ENCODE peak calls at places on chromosomes 2 and 18, in eight cellular contexts. D is GM06990, O is GM23338, G is heart left ventricle, J is body of pancreas, A is psoas muscle, S is fibroblast of pulmonary artery, V is sigmoid colon. I is an unnamed sample.

GRCh38 chr2:29293830-29294438 is 178.7 kb downstream of the CLIP4 start:
- DNase-seq in V (no peak), G (no peak), A (no peak), J (peak), S (peak), D (no peak), O (peak), I (no peak)

GRCh38 chr18:56575819-56576663 is 62.4 kb downstream of the TXNL1 start:
- DNase-seq in A (no peak), S (peak), J (no peak), G (no peak), D (no peak), O (peak), V (no peak), I (no peak)

GRCh38 chr2:228545749-228546148 is 364.3 kb upstream of the SPHKAP start:
- DNase-seq in S (peak), O (no peak), J (no peak), D (no peak), A (no peak), V (no peak), G (no peak), I (no peak)

GRCh38 chr18:33579147-33579867 is 1.3 kb downstream of the ASXL3 start:
- DNase-seq in D (no peak), G (no peak), S (no peak), V (no peak), A (no peak), J (no peak), O (peak), I (no peak)

GRCh38 chr2:174035981-174036742 is 71.0 kb upstream of the SP3 start:
- DNase-seq in G (no peak), V (peak), A (no peak), D (no peak), O (peak), S (peak), J (no peak), I (no peak)

GRCh38 chr18:49613141-49613641 is 51.3 kb downstream of the LIPG start:
- DNase-seq in O (peak), S (no peak), D (no peak), J (peak), V (no peak), G (no peak), A (no peak), I (no peak)

GRCh38 chr2:156009293-156009692 is 323.2 kb downstream of the NR4A2 start:
- DNase-seq in D (no peak), V (no peak), G (no peak), J (no peak), S (no peak), O (no peak), A (no peak), I (no peak)

GRCh38 chr2:138213079-138213478 is 248.8 kb downstream of the HNMT start:
- DNase-seq in V (no peak), D (no peak), G (no peak), O (no peak), J (no peak), A (no peak), S (no peak), I (no peak)

GRCh38 chr18:53698907-53699306 is 525.6 kb downstream of the MBD2 start:
- DNase-seq in D (no peak), V (no peak), A (no peak), O (peak), G (peak), S (peak), J (no peak), I (no peak)

DNA sequence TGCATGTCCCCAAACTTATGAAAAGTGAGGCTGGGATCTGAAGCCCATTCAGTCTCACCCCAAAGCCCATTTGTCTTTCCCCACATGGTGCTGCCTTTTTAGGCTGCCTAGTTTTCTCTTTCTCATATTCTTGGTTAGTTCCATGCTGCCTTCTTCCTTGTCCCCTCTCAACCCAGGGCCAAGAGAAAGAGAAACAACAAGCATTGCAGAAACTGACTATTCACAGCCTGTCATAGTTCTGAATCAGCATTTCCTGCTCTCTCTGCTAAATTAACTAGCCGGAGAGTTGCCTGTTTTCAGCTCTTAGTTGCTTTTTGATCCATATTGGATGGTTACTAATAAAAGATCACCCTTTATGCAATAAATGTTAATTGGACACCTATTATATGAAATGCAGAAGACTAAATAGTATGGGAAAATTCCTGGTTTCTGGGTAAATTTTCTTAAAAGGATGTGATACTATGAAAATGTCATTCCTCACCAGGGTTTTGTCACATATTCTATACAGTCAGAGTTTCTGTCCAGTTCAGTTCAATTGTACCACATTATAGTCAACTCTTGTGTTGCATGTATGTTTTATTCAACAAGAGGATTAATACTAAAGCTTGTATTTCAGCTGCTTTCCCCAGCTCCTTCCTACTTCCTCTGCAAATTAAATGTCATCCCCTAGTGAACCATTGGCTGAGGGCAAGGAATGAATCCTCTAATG is 246.5 kb downstream of the GALR1 start:
- DNase-seq in A (no peak), O (no peak), S (no peak), G (no peak), V (no peak), D (no peak), J (no peak), I (no peak)
- TF ChIP-seq CTCF in A (no peak), O (no peak), S (no peak), G (no peak), V (no peak), D (no peak), J (no peak), I (no peak)

GRCh38 chr2:40248294-40248693 is 203.6 kb downstream of the SLC8A1 start:
- DNase-seq in V (no peak), G (no peak), O (no peak), D (no peak), A (no peak), S (no peak), J (no peak), I (no peak)

GRCh38 chr2:40240067-40240466 is 211.8 kb downstream of the SLC8A1 start:
- DNase-seq in O (no peak), G (peak), S (peak), A (peak), J (peak), D (no peak), V (peak), I (no peak)

GRCh38 chr2:40243581-40243980 is 208.3 kb downstream of the SLC8A1 start:
- DNase-seq in A (no peak), J (no peak), D (no peak), V (no peak), S (peak), O (no peak), G (no peak), I (no peak)

GRCh38 chr2:40244251-40245010 is 207.5 kb downstream of the SLC8A1 start:
- DNase-seq in V (peak), J (peak), O (peak), G (peak), D (no peak), A (peak), S (peak), I (no peak)

DNA sequence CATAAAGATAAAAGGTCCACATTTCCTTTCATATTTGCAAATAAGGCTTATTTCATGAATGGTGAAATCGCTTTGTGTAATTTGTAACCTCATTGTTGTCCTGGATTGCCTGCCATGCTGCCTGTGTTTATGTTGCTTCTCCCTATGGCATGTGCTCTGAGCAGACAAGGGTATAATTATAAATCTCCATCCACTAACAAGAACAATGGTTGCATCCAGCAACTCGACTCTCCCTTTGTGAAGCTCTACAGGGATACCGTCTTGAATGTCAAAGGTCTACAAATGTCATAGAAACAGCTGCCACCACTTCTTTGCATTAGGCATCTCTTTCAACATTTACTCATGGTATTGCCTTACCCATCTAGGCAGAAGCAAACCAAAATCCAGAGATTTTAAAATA is 209.6 kb downstream of the SLC8A1 start:
- DNase-seq in V (no peak), D (no peak), A (no peak), J (no peak), G (no peak), O (peak), S (no peak), I (no peak)
- H3K4me3 ChIP-seq in V (no peak), D (no peak), A (no peak), J (no peak), G (no peak), O (no peak), S (no peak), I (no peak)

DNA sequence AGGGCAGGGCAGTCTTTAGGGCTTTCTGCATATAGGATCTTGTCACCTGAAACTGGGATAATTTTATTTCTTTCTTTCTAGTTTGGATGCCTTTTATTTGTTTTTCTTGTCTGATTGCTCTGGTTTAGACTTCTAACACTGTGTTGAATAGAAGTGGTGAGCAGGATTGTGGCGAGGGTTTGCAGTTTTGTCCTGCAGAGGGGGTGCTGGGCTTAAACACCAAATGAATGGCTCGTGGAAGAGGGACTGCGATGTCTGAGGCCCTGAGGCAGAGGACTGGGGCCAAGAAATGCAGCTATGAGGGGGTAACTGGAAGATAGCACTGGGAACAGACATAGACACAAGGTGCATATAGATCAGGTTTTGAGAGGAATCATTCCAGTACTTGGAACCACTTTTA is 20.4 kb downstream of the UBE2F start:
- DNase-seq in A (no peak), D (no peak), G (no peak), V (no peak), J (no peak), O (peak), S (no peak), I (no peak)
- TF ChIP-seq CTCF in A (no peak), D (no peak), G (no peak), V (no peak), J (no peak), O (peak), S (no peak), I (no peak)

DNA sequence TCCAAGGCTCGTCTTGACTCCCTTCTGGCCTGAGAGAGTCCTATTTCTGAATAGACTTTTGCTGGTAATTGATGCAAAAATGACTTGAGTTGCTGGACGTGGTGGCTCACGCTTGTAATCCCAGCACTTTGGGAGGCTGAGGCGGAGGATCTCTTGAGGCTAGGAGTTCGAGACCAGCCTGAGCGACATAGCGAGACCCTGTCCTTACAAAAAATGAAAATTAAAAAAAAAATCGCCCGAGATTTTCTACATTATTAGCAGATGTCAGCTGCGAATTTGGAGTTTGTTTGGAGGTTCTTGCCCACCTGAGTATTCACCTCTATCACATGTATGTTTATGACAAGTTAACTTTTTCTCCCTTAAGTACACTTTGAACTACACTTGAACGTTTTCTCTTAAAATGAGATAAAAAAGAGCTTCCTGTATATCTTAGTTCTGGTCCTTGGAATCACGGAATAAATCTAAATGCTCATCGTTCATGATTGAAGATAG is 471 bp upstream of the C2orf42 start:
- DNase-seq in J (no peak), D (no peak), S (no peak), A (no peak), O (no peak), V (no peak), G (no peak), I (no peak)
- H3K4me3 ChIP-seq in J (no peak), D (peak), S (peak), A (peak), O (peak), V (peak), G (no peak), I (peak)

GRCh38 chr2:152175012-152175367 is 573 bp downstream of the STAM2 start:
- DNase-seq in G (no peak), D (no peak), S (no peak), A (no peak), V (no peak), O (no peak), J (no peak), I (no peak)

GRCh38 chr2:152174574-152174973 is 989 bp downstream of the STAM2 start:
- DNase-seq in D (no peak), V (no peak), A (no peak), O (no peak), J (no peak), G (no peak), S (no peak), I (no peak)

GRCh38 chr2:152176113-152176714 is 651 bp upstream of the STAM2 start:
- DNase-seq in J (no peak), S (peak), D (no peak), G (no peak), O (no peak), A (no peak), V (no peak), I (no peak)

GRCh38 chr2:152171733-152172132 is 3.8 kb downstream of the STAM2 start:
- DNase-seq in G (no peak), O (no peak), V (no peak), S (peak), A (no peak), J (peak), D (no peak), I (no peak)

DNA sequence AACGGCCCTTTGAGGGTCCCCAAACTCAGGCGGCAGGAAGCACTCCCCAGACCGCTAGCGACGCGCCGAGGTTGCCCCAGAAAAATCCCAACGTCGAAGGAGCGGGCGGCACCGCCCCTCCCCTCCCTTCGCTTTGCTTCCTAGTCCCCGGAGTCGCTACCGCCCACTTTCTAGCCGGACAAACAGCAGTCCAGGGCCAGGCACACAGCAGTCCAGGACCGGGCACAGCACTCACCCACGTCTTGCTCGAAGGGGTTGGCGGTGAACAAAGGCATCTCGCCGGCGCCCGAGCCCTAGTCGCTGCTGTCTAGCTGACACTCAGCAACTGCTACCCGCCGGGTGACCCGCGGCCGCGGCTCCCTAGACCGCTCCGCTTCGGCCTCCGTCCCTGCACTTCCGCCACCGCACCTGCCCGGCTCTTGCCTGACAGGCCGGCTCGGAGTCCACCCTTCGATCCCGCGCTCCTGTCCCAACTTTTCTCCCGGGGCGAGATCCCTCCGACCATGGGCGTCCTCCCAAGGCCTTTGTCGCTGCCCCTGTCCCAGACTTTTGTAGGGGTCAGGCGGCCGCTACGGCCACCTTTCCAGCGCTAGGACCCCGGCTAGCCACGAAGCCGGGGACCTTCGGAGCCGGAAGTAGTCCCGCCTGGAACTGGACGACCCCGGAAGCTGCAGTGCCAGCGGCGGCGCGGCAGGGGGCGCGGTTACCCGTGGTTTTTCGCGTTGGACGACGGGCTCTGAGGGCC is at the start of gene STAM2:
- DNase-seq in G (peak), S (peak), D (peak), A (peak), O (peak), V (peak), J (peak), I (peak)
- TF ChIP-seq CTCF in G (peak), S (peak), D (peak), A (peak), O (peak), V (peak), J (peak), I (peak)

DNA sequence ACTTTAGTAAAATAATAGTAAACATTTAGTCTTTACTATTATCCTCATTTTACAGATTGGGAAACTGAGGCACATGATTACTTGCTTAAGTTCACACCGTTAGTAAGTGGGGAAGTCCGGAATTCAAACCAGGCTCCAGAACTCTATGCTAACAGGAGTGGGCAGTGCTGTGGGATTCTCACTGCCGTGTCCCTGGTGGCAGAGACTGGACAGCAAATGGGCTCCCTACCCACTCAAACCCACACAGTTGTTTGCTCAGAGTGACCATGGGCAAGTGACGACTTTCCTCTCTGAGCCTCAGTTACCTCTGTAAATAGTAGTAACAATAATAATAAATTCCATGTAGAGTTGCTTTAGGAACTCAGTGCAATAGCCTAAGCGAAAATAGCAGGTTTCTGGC is 24.0 kb downstream of the MAIP1 start:
- DNase-seq in D (no peak), J (no peak), G (no peak), V (no peak), O (no peak), S (no peak), A (no peak), I (no peak)
- H3K4me3 ChIP-seq in D (no peak), J (no peak), G (no peak), V (no peak), O (peak), S (peak), A (peak), I (peak)

GRCh38 chr2:185335879-185336278 is 402.7 kb upstream of the FSIP2 start:
- DNase-seq in V (no peak), G (no peak), O (no peak), J (no peak), D (no peak), A (no peak), S (no peak), I (no peak)

GRCh38 chr2:185338104-185338503 is 400.5 kb upstream of the FSIP2 start:
- DNase-seq in A (no peak), J (no peak), D (no peak), V (no peak), G (no peak), O (no peak), S (no peak), I (no peak)

GRCh38 chr2:185337033-185337432 is 401.6 kb upstream of the FSIP2 start:
- DNase-seq in O (peak), J (no peak), S (no peak), V (no peak), D (no peak), G (no peak), A (no peak), I (no peak)
- TF ChIP-seq CTCF in O (peak), J (no peak), S (no peak), V (no peak), D (no peak), G (no peak), A (no peak), I (no peak)

GRCh38 chr2:219991116-219991515 is 363.7 kb downstream of the SLC4A3 start:
- DNase-seq in V (no peak), O (no peak), J (no peak), A (no peak), G (no peak), D (no peak), S (no peak), I (no peak)

GRCh38 chr2:219983836-219984235 is 356.4 kb downstream of the SLC4A3 start:
- DNase-seq in A (no peak), G (no peak), D (no peak), J (no peak), V (no peak), O (no peak), S (peak), I (no peak)

GRCh38 chr2:219985017-219985416 is 357.6 kb downstream of the SLC4A3 start:
- DNase-seq in J (no peak), V (no peak), S (no peak), A (no peak), D (no peak), G (no peak), O (no peak), I (no peak)

DNA sequence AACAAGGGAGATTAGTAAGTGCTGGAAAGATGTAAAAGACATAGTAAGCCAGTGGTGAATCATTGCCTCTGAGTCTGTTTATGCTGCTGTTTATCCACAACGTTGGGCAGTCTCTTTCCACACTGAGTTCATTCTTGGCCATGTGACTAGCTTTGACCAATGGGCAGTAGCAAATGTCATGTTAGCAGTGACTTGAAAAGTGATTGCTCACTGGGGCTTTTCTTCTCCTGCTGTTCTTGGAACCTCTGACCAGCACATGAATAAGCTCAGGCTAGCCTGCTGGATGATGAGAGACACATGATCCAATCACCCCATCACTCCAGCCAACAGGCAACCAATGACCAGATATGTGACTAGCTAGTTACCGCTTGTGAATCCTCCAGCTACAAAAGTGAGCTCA is 360.4 kb downstream of the SLC4A3 start:
- DNase-seq in G (no peak), S (peak), D (no peak), V (no peak), A (no peak), O (no peak), J (no peak), I (no peak)
- H3K4me3 ChIP-seq in G (no peak), S (no peak), D (no peak), V (no peak), A (no peak), O (no peak), J (no peak), I (no peak)